ENCODE peak calls at places on chromosome 10, in five cellular contexts. Z, L, F, D and A are unnamed samples.

GRCh38 chr10:19815478-19816419 is 483 bp upstream of the PLXDC2 start:
- DNase-seq in D (peak), L (no peak), F (peak), Z (no peak), A (no peak)

GRCh38 chr10:100745882-100746412 is 565 bp downstream of the PAX2 start:
- DNase-seq in F (no peak), L (no peak), Z (no peak), D (no peak), A (no peak)

GRCh38 chr10:87670591-87670990 is 10.9 kb downstream of the PAPSS2 start:
- DNase-seq in Z (no peak), L (no peak), F (no peak), D (no peak), A (no peak)

GRCh38 chr10:35453855-35454532 is 117.7 kb downstream of the CCNY start:
- DNase-seq in L (no peak), Z (no peak), F (no peak), D (no peak), A (no peak)

GRCh38 chr10:101938316-101939272 is 95.0 kb upstream of the KCNIP2 start:
- DNase-seq in Z (no peak), L (peak), D (no peak), F (no peak), A (no peak)

GRCh38 chr10:16789765-16790164 is 27.5 kb downstream of the RSU1 start:
- DNase-seq in F (no peak), D (no peak), L (no peak), Z (no peak), A (no peak)

GRCh38 chr10:31937371-31937770 is 8.7 kb upstream of the ARHGAP12 start:
- DNase-seq in F (no peak), D (no peak), L (no peak), Z (no peak), A (no peak)

GRCh38 chr10:1199897-1200721 is 143.9 kb downstream of the WDR37 start:
- DNase-seq in D (no peak), Z (no peak), F (no peak), L (no peak), A (no peak)

GRCh38 chr10:22740180-22740579 is 25.8 kb upstream of the PIP4K2A start:
- DNase-seq in L (no peak), Z (no peak), D (no peak), F (no peak), A (no peak)

GRCh38 chr10:110278562-110278961 is 26.2 kb downstream of the SMNDC1 start:
- DNase-seq in Z (no peak), F (no peak), D (no peak), L (no peak), A (no peak)

GRCh38 chr10:98402513-98402912 is 12.5 kb downstream of the PYROXD2 start:
- DNase-seq in Z (no peak), L (no peak), D (no peak), F (no peak), A (no peak)

GRCh38 chr10:6409982-6410694 is 169.9 kb downstream of the PRKCQ start:
- DNase-seq in F (no peak), Z (no peak), L (no peak), D (no peak), A (no peak)

GRCh38 chr10:54653518-54653917 is 147.5 kb downstream of the PCDH15 start:
- DNase-seq in L (no peak), D (no peak), F (no peak), Z (no peak), A (no peak)

GRCh38 chr10:74718208-74718607 is 108.2 kb upstream of the KAT6B start:
- DNase-seq in L (no peak), Z (no peak), F (no peak), D (no peak), A (no peak)

GRCh38 chr10:76124230-76124629 is 692.8 kb downstream of the LRMDA start:
- DNase-seq in F (no peak), L (no peak), Z (no peak), D (no peak), A (no peak)

GRCh38 chr10:7836571-7836970 is 18.3 kb downstream of the TAF3 start:
- DNase-seq in F (no peak), L (no peak), D (no peak), Z (no peak), A (no peak)

GRCh38 chr10:119655566-119656001 is 4.4 kb downstream of the BAG3 start:
- DNase-seq in D (no peak), Z (no peak), F (no peak), L (peak), A (no peak)

GRCh38 chr10:30437039-30437781 is 3.2 kb downstream of the MAP3K8 start:
- DNase-seq in D (no peak), Z (no peak), F (no peak), L (no peak), A (no peak)

GRCh38 chr10:69483988-69484387 is 32.7 kb downstream of the TSPAN15 start:
- DNase-seq in D (no peak), L (no peak), Z (no peak), F (no peak), A (no peak)

GRCh38 chr10:49362596-49363260 is 33.2 kb downstream of the DRGX start:
- DNase-seq in F (no peak), Z (no peak), L (no peak), D (no peak), A (peak)

GRCh38 chr10:107166378-107166777 is 1.9 kb upstream of the SORCS1 start:
- DNase-seq in F (no peak), D (no peak), L (no peak), Z (no peak), A (no peak)

GRCh38 chr10:110887560-110887959 is 15.8 kb downstream of the PDCD4 start:
- DNase-seq in F (no peak), L (no peak), Z (no peak), D (no peak), A (no peak)